ENCODE peak calls at places on chromosome 15, in seven cellular contexts. Z, L, O, T, F, E and J are unnamed samples.
A peak's percentile ranks its signal among the peaks of the same experiment; 100 is the strongest.

GRCh38 chr15:44712108-44713005 is 1.0 kb downstream of the B2M start:
- ATAC-seq in O (peak; percentile 67), E (peak; percentile 45), F (peak; percentile 72), T (peak; percentile 68), L (peak; percentile 29), Z (peak; percentile 17), J (peak; percentile 65)

GRCh38 chr15:98597666-98598065 is 50.7 kb upstream of the IGF1R start:
- ATAC-seq in E (no peak), L (no peak), T (no peak), O (no peak), F (no peak), Z (no peak), J (no peak)

GRCh38 chr15:99511865-99512632 is 53.7 kb upstream of the MEF2A start:
- ATAC-seq in O (no peak), E (no peak), L (no peak), F (peak; percentile 47), Z (no peak), T (no peak), J (no peak)

GRCh38 chr15:42283671-42284070 is 10.4 kb upstream of the TMEM87A start:
- ATAC-seq in E (no peak), L (no peak), Z (no peak), T (peak; percentile 67), O (no peak), F (no peak), J (no peak)

GRCh38 chr15:74326759-74327158 is 40.7 kb downstream of the CYP11A1 start:
- ATAC-seq in T (no peak), L (no peak), O (no peak), Z (no peak), F (no peak), E (no peak), J (no peak)

GRCh38 chr15:81229596-81229995 is 32.9 kb downstream of the IL16 start:
- ATAC-seq in E (no peak), L (no peak), O (peak; percentile 67), T (peak; percentile 53), F (peak; percentile 80), Z (no peak), J (no peak)

GRCh38 chr15:60752973-60753720 is 274.2 kb upstream of the ICE2 start:
- ATAC-seq in Z (no peak), T (no peak), O (peak; percentile 35), L (no peak), F (no peak), E (no peak), J (no peak)

GRCh38 chr15:101852356-101852755 is 40.4 kb downstream of the OR4F15 start:
- ATAC-seq in Z (no peak), O (no peak), L (no peak), E (no peak), T (no peak), F (no peak), J (no peak)

GRCh38 chr15:69548367-69548766 is 95.7 kb downstream of the RPLP1 start:
- ATAC-seq in F (no peak), Z (no peak), T (no peak), L (no peak), E (no peak), O (no peak), J (no peak)

GRCh38 chr15:37045859-37046318 is 54.5 kb downstream of the MEIS2 start:
- ATAC-seq in T (peak; percentile 31), L (no peak), E (no peak), O (peak; percentile 92), Z (no peak), F (peak; percentile 54), J (no peak)

GRCh38 chr15:74669627-74670026 is 26.2 kb downstream of the EDC3 start:
- ATAC-seq in O (no peak), Z (no peak), E (no peak), T (no peak), F (no peak), L (no peak), J (no peak)

GRCh38 chr15:25790003-25790660 is 73.0 kb downstream of the ATP10A start:
- ATAC-seq in L (peak; percentile 47), Z (peak; percentile 64), F (peak; percentile 82), T (peak; percentile 59), E (no peak), O (peak; percentile 15), J (no peak)

GRCh38 chr15:98286831-98287230 is 326.3 kb downstream of the ARRDC4 start:
- ATAC-seq in T (no peak), E (no peak), O (no peak), Z (no peak), F (no peak), L (no peak), J (no peak)

GRCh38 chr15:32974691-32975090 is 219.8 kb downstream of the FMN1 start:
- ATAC-seq in E (no peak), L (no peak), O (peak; percentile 25), T (no peak), F (no peak), Z (no peak), J (peak; percentile 16)

GRCh38 chr15:40028853-40029252 is 10.1 kb downstream of the SRP14 start:
- ATAC-seq in T (no peak), L (no peak), O (no peak), Z (no peak), F (no peak), E (no peak), J (no peak)

GRCh38 chr15:34650177-34650576 is 66.7 kb upstream of the GOLGA8B start:
- ATAC-seq in Z (no peak), L (no peak), O (no peak), F (no peak), E (no peak), T (peak; percentile 30), J (no peak)

GRCh38 chr15:38174691-38175090 is 77.9 kb upstream of the SPRED1 start:
- ATAC-seq in T (no peak), E (no peak), O (no peak), F (no peak), Z (no peak), L (no peak), J (no peak)